ENCODE peak calls at places on chromosomes 16 and 17, in seven cellular contexts. One of them, this sample, is unnamed.

GRCh38 chr16:87598431-87598830 is 3.9 kb upstream of the JPH3 start:
- DNase-seq in Peyer's patch: no peak
- DNase-seq in stomach: no peak
- DNase-seq in left ventricle myocardium inferior: no peak
- DNase-seq in thoracic aorta: no peak
- DNase-seq in K562: no peak
- DNase-seq in prostate gland: no peak
- DNase-seq in this sample: no peak

GRCh38 chr17:7204335-7204734 is 15.3 kb downstream of the DLG4 start:
- DNase-seq in Peyer's patch: no peak
- DNase-seq in stomach: no peak
- DNase-seq in left ventricle myocardium inferior: no peak
- DNase-seq in thoracic aorta: no peak
- DNase-seq in K562: no peak
- DNase-seq in prostate gland: no peak
- DNase-seq in this sample: no peak

GRCh38 chr16:24993722-24994686 is 21.2 kb downstream of the ARHGAP17 start:
- DNase-seq in Peyer's patch: no peak
- DNase-seq in stomach: no peak
- DNase-seq in left ventricle myocardium inferior: no peak
- DNase-seq in thoracic aorta: no peak
- DNase-seq in K562: peak
- DNase-seq in prostate gland: no peak
- DNase-seq in this sample: peak

GRCh38 chr16:48613061-48613957 is 3.3 kb upstream of the N4BP1 start:
- DNase-seq in Peyer's patch: no peak
- DNase-seq in stomach: peak
- DNase-seq in left ventricle myocardium inferior: no peak
- DNase-seq in thoracic aorta: no peak
- DNase-seq in K562: no peak
- DNase-seq in prostate gland: no peak
- DNase-seq in this sample: peak

GRCh38 chr17:297758-298157 is 54.8 kb downstream of the RPH3AL start:
- DNase-seq in Peyer's patch: no peak
- DNase-seq in stomach: no peak
- DNase-seq in left ventricle myocardium inferior: no peak
- DNase-seq in thoracic aorta: no peak
- DNase-seq in K562: no peak
- DNase-seq in prostate gland: no peak
- DNase-seq in this sample: no peak

GRCh38 chr16:89170346-89171215 is 967 bp upstream of the CDH15 start:
- DNase-seq in Peyer's patch: peak
- DNase-seq in stomach: peak
- DNase-seq in left ventricle myocardium inferior: no peak
- DNase-seq in thoracic aorta: no peak
- DNase-seq in K562: no peak
- DNase-seq in prostate gland: no peak
- DNase-seq in this sample: no peak

GRCh38 chr17:21005367-21005766 is 37.4 kb downstream of the USP22 start:
- DNase-seq in Peyer's patch: no peak
- DNase-seq in stomach: no peak
- DNase-seq in left ventricle myocardium inferior: no peak
- DNase-seq in thoracic aorta: no peak
- DNase-seq in K562: no peak
- DNase-seq in prostate gland: no peak
- DNase-seq in this sample: no peak

GRCh38 chr17:51703364-51704341 is 443.3 kb downstream of the UTP18 start:
- DNase-seq in Peyer's patch: no peak
- DNase-seq in stomach: peak
- DNase-seq in left ventricle myocardium inferior: peak
- DNase-seq in thoracic aorta: peak
- DNase-seq in K562: no peak
- DNase-seq in prostate gland: peak
- DNase-seq in this sample: peak

GRCh38 chr17:9363440-9364350 is 211.9 kb downstream of the STX8 start:
- DNase-seq in Peyer's patch: no peak
- DNase-seq in stomach: no peak
- DNase-seq in left ventricle myocardium inferior: no peak
- DNase-seq in thoracic aorta: no peak
- DNase-seq in K562: no peak
- DNase-seq in prostate gland: no peak
- DNase-seq in this sample: peak

GRCh38 chr16:85302018-85302847 is 190.0 kb upstream of the CIBAR2 start:
- DNase-seq in Peyer's patch: no peak
- DNase-seq in stomach: no peak
- DNase-seq in left ventricle myocardium inferior: no peak
- DNase-seq in thoracic aorta: no peak
- DNase-seq in K562: peak
- DNase-seq in prostate gland: no peak
- DNase-seq in this sample: no peak

GRCh38 chr16:81432899-81433560 is 11.6 kb upstream of the CMIP start:
- DNase-seq in Peyer's patch: no peak
- DNase-seq in stomach: no peak
- DNase-seq in left ventricle myocardium inferior: no peak
- DNase-seq in thoracic aorta: no peak
- DNase-seq in K562: no peak
- DNase-seq in prostate gland: no peak
- DNase-seq in this sample: no peak

GRCh38 chr17:66580601-66581385 is 254.1 kb upstream of the CACNG5 start:
- DNase-seq in Peyer's patch: no peak
- DNase-seq in stomach: peak
- DNase-seq in left ventricle myocardium inferior: no peak
- DNase-seq in thoracic aorta: no peak
- DNase-seq in K562: peak
- DNase-seq in prostate gland: peak
- DNase-seq in this sample: peak

GRCh38 chr16:69520413-69520799 is 45.4 kb upstream of the NFAT5 start:
- DNase-seq in Peyer's patch: no peak
- DNase-seq in stomach: no peak
- DNase-seq in left ventricle myocardium inferior: no peak
- DNase-seq in thoracic aorta: no peak
- DNase-seq in K562: no peak
- DNase-seq in prostate gland: no peak
- DNase-seq in this sample: no peak
- H3K4me3 ChIP-seq in Peyer's patch: no peak
- H3K4me3 ChIP-seq in stomach: no peak
- H3K4me3 ChIP-seq in left ventricle myocardium inferior: no peak
- H3K4me3 ChIP-seq in thoracic aorta: no peak
- H3K4me3 ChIP-seq in K562: no peak
- H3K4me3 ChIP-seq in prostate gland: no peak
- H3K4me3 ChIP-seq in this sample: no peak

GRCh38 chr17:77233635-77234334 is 93.0 kb downstream of the SEC14L1 start:
- DNase-seq in Peyer's patch: no peak
- DNase-seq in stomach: peak
- DNase-seq in left ventricle myocardium inferior: no peak
- DNase-seq in thoracic aorta: no peak
- DNase-seq in K562: peak
- DNase-seq in prostate gland: no peak
- DNase-seq in this sample: peak
- TF ChIP-seq CTCF in Peyer's patch: no peak
- TF ChIP-seq CTCF in stomach: no peak
- TF ChIP-seq CTCF in left ventricle myocardium inferior: no peak
- TF ChIP-seq CTCF in thoracic aorta: no peak
- TF ChIP-seq CTCF in K562: peak
- TF ChIP-seq CTCF in prostate gland: no peak
- TF ChIP-seq CTCF in this sample: no peak

GRCh38 chr17:79832211-79833109 is 6.8 kb downstream of the CBX4 start:
- DNase-seq in Peyer's patch: no peak
- DNase-seq in stomach: peak
- DNase-seq in left ventricle myocardium inferior: peak
- DNase-seq in thoracic aorta: no peak
- DNase-seq in K562: peak
- DNase-seq in prostate gland: no peak
- DNase-seq in this sample: no peak
- H3K4me3 ChIP-seq in Peyer's patch: peak
- H3K4me3 ChIP-seq in stomach: peak
- H3K4me3 ChIP-seq in left ventricle myocardium inferior: peak
- H3K4me3 ChIP-seq in thoracic aorta: peak
- H3K4me3 ChIP-seq in K562: peak
- H3K4me3 ChIP-seq in prostate gland: peak
- H3K4me3 ChIP-seq in this sample: no peak

DNA sequence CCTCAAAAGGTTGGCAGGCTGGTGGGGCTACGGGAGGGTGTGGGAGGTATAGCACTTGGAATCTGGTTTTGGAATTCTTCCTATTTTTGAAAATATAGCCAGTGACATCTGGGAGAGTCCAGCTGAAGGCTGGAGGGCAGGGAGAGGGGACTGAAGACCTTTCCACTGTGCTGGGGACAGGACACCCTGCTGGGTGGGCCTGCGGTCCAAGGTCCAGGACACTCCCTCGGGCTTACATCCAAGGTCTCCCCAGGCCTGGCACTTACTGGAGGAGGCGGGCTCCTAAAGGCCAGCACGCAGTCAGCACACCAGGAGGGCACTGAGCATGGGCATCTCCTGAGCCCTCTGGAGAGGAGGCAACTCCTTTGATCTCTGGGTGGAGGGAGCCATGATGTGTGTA is 35.4 kb upstream of the ETV4 start:
- DNase-seq in Peyer's patch: peak
- DNase-seq in stomach: no peak
- DNase-seq in left ventricle myocardium inferior: no peak
- DNase-seq in thoracic aorta: no peak
- DNase-seq in K562: no peak
- DNase-seq in prostate gland: no peak
- DNase-seq in this sample: no peak
- TF ChIP-seq CTCF in Peyer's patch: peak
- TF ChIP-seq CTCF in stomach: no peak
- TF ChIP-seq CTCF in left ventricle myocardium inferior: no peak
- TF ChIP-seq CTCF in thoracic aorta: no peak
- TF ChIP-seq CTCF in K562: no peak
- TF ChIP-seq CTCF in prostate gland: no peak
- TF ChIP-seq CTCF in this sample: no peak

GRCh38 chr16:55346475-55346874 is 22.5 kb downstream of the IRX6 start:
- DNase-seq in Peyer's patch: no peak
- DNase-seq in stomach: no peak
- DNase-seq in left ventricle myocardium inferior: no peak
- DNase-seq in thoracic aorta: no peak
- DNase-seq in K562: no peak
- DNase-seq in prostate gland: no peak
- DNase-seq in this sample: no peak
- H3K4me3 ChIP-seq in Peyer's patch: no peak
- H3K4me3 ChIP-seq in stomach: no peak
- H3K4me3 ChIP-seq in left ventricle myocardium inferior: no peak
- H3K4me3 ChIP-seq in thoracic aorta: no peak
- H3K4me3 ChIP-seq in K562: no peak
- H3K4me3 ChIP-seq in prostate gland: no peak
- H3K4me3 ChIP-seq in this sample: no peak

GRCh38 chr16:66696669-66697630 is at the start of gene CMTM4:
- DNase-seq in Peyer's patch: peak
- DNase-seq in stomach: peak
- DNase-seq in left ventricle myocardium inferior: peak
- DNase-seq in thoracic aorta: peak
- DNase-seq in K562: peak
- DNase-seq in prostate gland: peak
- DNase-seq in this sample: peak
- TF ChIP-seq CTCF in Peyer's patch: peak
- TF ChIP-seq CTCF in stomach: no peak
- TF ChIP-seq CTCF in left ventricle myocardium inferior: peak
- TF ChIP-seq CTCF in thoracic aorta: no peak
- TF ChIP-seq CTCF in K562: peak
- TF ChIP-seq CTCF in prostate gland: no peak
- TF ChIP-seq CTCF in this sample: no peak

GRCh38 chr17:49397586-49397985 is 17.1 kb downstream of the PHB1 start:
- DNase-seq in Peyer's patch: no peak
- DNase-seq in stomach: no peak
- DNase-seq in left ventricle myocardium inferior: no peak
- DNase-seq in thoracic aorta: no peak
- DNase-seq in K562: no peak
- DNase-seq in prostate gland: no peak
- DNase-seq in this sample: no peak
- H3K4me3 ChIP-seq in Peyer's patch: no peak
- H3K4me3 ChIP-seq in stomach: no peak
- H3K4me3 ChIP-seq in left ventricle myocardium inferior: no peak
- H3K4me3 ChIP-seq in thoracic aorta: no peak
- H3K4me3 ChIP-seq in K562: no peak
- H3K4me3 ChIP-seq in prostate gland: no peak
- H3K4me3 ChIP-seq in this sample: no peak

DNA sequence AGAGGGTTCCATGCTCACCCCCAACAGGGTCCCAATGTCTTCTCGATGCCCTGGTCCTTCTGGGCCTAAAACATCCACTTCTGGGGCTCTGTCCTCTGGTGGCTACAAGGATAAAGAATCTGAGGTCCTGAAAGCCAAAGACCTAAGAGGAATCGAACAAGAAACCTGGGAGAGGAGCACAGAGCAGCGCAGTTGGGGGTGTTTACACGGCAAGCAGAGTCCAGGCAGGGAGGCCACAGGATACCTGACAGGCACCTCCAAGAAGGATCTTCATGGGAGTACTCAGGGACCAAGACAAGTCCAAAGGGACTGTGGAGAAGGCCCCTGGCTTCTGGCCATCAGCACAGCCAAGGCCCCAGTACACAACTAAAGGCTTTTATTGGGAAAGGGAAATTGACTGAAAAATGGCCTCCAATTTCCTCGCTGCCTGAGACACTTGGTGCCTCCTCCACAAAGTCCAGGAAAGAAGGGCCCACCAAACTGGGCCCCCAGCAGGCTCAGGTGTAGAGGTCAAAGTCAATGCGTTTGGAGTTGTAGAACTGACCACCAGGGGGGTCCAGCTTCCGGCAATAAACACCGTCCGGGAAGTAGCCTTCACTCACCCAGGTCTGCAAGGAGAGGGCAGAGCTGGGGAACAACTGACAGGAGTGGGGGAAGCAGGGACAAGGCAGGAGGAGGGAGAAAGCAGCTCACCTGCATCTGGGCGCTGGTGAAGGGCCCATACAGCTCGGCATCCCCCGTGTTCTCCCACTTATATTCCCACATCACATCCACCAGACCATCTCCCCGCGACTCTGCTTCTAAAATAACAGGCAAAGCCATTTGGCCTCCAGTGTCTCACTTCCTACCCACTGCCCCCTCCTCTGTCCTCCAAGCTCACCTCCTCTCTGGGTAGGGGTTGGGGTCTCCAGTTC is 2.4 kb downstream of the CD2BP2 start:
- DNase-seq in Peyer's patch: peak
- DNase-seq in stomach: no peak
- DNase-seq in left ventricle myocardium inferior: no peak
- DNase-seq in thoracic aorta: no peak
- DNase-seq in K562: no peak
- DNase-seq in prostate gland: no peak
- DNase-seq in this sample: no peak
- TF ChIP-seq CTCF in Peyer's patch: no peak
- TF ChIP-seq CTCF in stomach: no peak
- TF ChIP-seq CTCF in left ventricle myocardium inferior: no peak
- TF ChIP-seq CTCF in thoracic aorta: peak
- TF ChIP-seq CTCF in K562: peak
- TF ChIP-seq CTCF in prostate gland: no peak
- TF ChIP-seq CTCF in this sample: peak

GRCh38 chr17:81094744-81095607 is 60.0 kb downstream of the BAIAP2 start:
- DNase-seq in Peyer's patch: peak
- DNase-seq in stomach: peak
- DNase-seq in left ventricle myocardium inferior: no peak
- DNase-seq in thoracic aorta: peak
- DNase-seq in K562: peak
- DNase-seq in prostate gland: no peak
- DNase-seq in this sample: peak
- H3K4me3 ChIP-seq in Peyer's patch: peak
- H3K4me3 ChIP-seq in stomach: no peak
- H3K4me3 ChIP-seq in left ventricle myocardium inferior: no peak
- H3K4me3 ChIP-seq in thoracic aorta: peak
- H3K4me3 ChIP-seq in K562: no peak
- H3K4me3 ChIP-seq in prostate gland: no peak
- H3K4me3 ChIP-seq in this sample: no peak